ENCODE peak calls at places on chromosomes 2 and 18, in eight cellular contexts. P is fibroblast of lung, E is transverse colon, G is astrocyte of the cerebellum, W is ovary, Y is mesenchymal stem cell, T is HL-60, F is RWPE2. H is an unnamed sample.
A peak's percentile ranks its signal among the peaks of the same experiment; 100 is the strongest.

GRCh38 chr2:5111581-5111980 is 580.6 kb upstream of the SOX11 start:
- DNase-seq in T (no peak), W (no peak), F (no peak), Y (peak; percentile 7), E (no peak), G (no peak), P (no peak), H (no peak)

GRCh38 chr2:68487773-68488355 is 20.5 kb downstream of the APLF start:
- DNase-seq in W (no peak), G (no peak), P (peak; percentile 56), F (no peak), Y (peak; percentile 44), T (no peak), E (no peak), H (no peak)

GRCh38 chr18:63258749-63259580 is 60.6 kb downstream of the BCL2 start:
- DNase-seq in P (no peak), G (no peak), F (no peak), W (no peak), E (no peak), Y (no peak), T (no peak), H (no peak)

GRCh38 chr2:235216901-235217300 is 265.1 kb downstream of the SH3BP4 start:
- DNase-seq in T (no peak), W (no peak), E (no peak), Y (peak; percentile 6), F (no peak), P (no peak), G (no peak), H (no peak)

GRCh38 chr2:72037322-72037721 is 110.3 kb downstream of the CYP26B1 start:
- DNase-seq in P (no peak), F (peak; percentile 55), T (no peak), E (no peak), W (no peak), G (no peak), Y (no peak), H (no peak)

GRCh38 chr2:133338224-133338623 is 230.0 kb downstream of the NCKAP5 start:
- DNase-seq in G (no peak), F (no peak), E (no peak), Y (no peak), T (no peak), P (peak; percentile 9), W (no peak), H (no peak)

GRCh38 chr2:11798946-11799495 is 52.6 kb downstream of the LPIN1 start:
- DNase-seq in T (peak; percentile 14), W (no peak), Y (no peak), F (no peak), P (peak; percentile 80), E (no peak), G (no peak), H (no peak)

GRCh38 chr2:73054980-73055379 is 16.5 kb downstream of the SFXN5 start:
- DNase-seq in G (no peak), T (no peak), W (no peak), P (no peak), F (no peak), E (no peak), Y (no peak), H (no peak)

GRCh38 chr2:206095925-206096324 is 10.0 kb upstream of the INO80D start:
- DNase-seq in G (no peak), P (no peak), W (no peak), E (no peak), T (peak; percentile 81), F (no peak), Y (no peak), H (no peak)

GRCh38 chr2:73946666-73947065 is 20.0 kb downstream of the DGUOK start:
- DNase-seq in E (no peak), F (no peak), G (no peak), Y (no peak), P (no peak), T (no peak), W (no peak), H (no peak)

GRCh38 chr18:3852321-3852720 is 402.3 kb downstream of the TGIF1 start:
- DNase-seq in E (no peak), G (no peak), T (no peak), F (no peak), P (no peak), W (no peak), Y (no peak), H (no peak)

GRCh38 chr18:2805970-2806943 is 40.5 kb upstream of the EMILIN2 start:
- DNase-seq in T (no peak), E (no peak), Y (peak; percentile 61), F (no peak), W (no peak), G (peak; percentile 26), P (peak; percentile 66), H (peak; percentile 19)

GRCh38 chr2:205343103-205343502 is 339.2 kb upstream of the NRP2 start:
- DNase-seq in F (no peak), W (no peak), P (no peak), T (no peak), Y (no peak), E (no peak), G (no peak), H (no peak)

GRCh38 chr18:5975111-5975622 is 79.8 kb upstream of the TMEM200C start:
- DNase-seq in Y (peak; percentile 49), T (no peak), E (no peak), P (peak; percentile 77), F (no peak), G (peak; percentile 78), W (no peak), H (peak; percentile 38)

GRCh38 chr2:27407798-27408491 is 1.4 kb downstream of the PPM1G start:
- DNase-seq in P (peak; percentile 70), T (peak; percentile 21), G (peak; percentile 48), E (peak; percentile 25), F (no peak), Y (peak; percentile 65), W (no peak), H (no peak)

GRCh38 chr2:66897181-66897580 is 462.3 kb downstream of the MEIS1 start:
- DNase-seq in F (no peak), Y (no peak), T (no peak), P (peak; percentile 42), W (no peak), E (no peak), G (no peak), H (no peak)

GRCh38 chr2:219119422-219120043 is 41.1 kb downstream of the NHEJ1 start:
- DNase-seq in E (peak; percentile 81), P (peak; percentile 66), Y (peak; percentile 60), F (no peak), W (peak; percentile 30), G (peak; percentile 33), T (peak; percentile 60), H (no peak)

GRCh38 chr2:175698076-175698475 is 304.0 kb downstream of the LNPK start:
- DNase-seq in Y (no peak), E (no peak), G (no peak), F (no peak), W (no peak), P (no peak), T (no peak), H (no peak)

GRCh38 chr2:191653669-191654402 is 24.1 kb upstream of the NABP1 start:
- DNase-seq in G (no peak), T (no peak), F (no peak), W (no peak), E (no peak), P (no peak), Y (no peak), H (no peak)
- H3K4me3 ChIP-seq in G (no peak overlapping the region), T (no peak overlapping the region), F (no peak overlapping the region), W (no peak overlapping the region), E (no peak overlapping the region), P (no peak overlapping the region), Y (no peak overlapping the region), H (no peak overlapping the region)

GRCh38 chr18:70324897-70325296 is 36.1 kb downstream of the SOCS6 start:
- DNase-seq in P (no peak), Y (no peak), T (no peak), F (no peak), G (no peak), W (no peak), E (no peak), H (no peak)

GRCh38 chr18:70328169-70328568 is 39.3 kb downstream of the SOCS6 start:
- DNase-seq in Y (no peak), G (no peak), T (no peak), P (no peak), W (no peak), E (no peak), F (no peak), H (no peak)

GRCh38 chr18:70322928-70323327 is 34.1 kb downstream of the SOCS6 start:
- DNase-seq in F (no peak), Y (peak; percentile 33), W (no peak), T (no peak), G (peak; percentile 48), E (no peak), P (peak; percentile 74), H (no peak)

GRCh38 chr18:70329076-70329475 is 40.2 kb downstream of the SOCS6 start:
- DNase-seq in F (no peak), T (no peak), Y (no peak), W (no peak), E (no peak), P (no peak), G (no peak), H (no peak)

DNA sequence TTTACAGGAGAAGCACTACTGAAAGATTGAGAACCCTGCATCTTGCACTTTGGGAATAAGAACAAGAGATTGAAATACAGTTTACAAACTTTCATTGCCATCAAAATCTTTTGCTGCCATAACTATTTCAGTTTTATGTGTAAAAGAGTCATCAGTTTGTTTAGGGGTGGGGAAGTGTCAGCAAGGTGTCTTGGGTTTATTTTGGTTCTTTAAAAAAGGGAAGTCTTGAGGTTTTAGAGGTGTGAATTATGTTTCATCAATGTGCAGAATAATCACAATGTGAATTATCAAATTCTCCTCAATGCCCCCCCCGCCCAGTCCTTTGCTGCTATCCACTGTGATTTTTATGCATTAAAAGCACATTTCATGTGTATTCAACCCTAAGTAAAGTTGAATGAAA is 37.4 kb downstream of the SOCS6 start:
- DNase-seq in G (no peak), E (no peak), T (no peak), P (no peak), W (no peak), Y (no peak), F (no peak), H (no peak)
- H3K4me3 ChIP-seq in G (no peak overlapping the region), E (no peak overlapping the region), T (no peak overlapping the region), P (no peak overlapping the region), W (no peak overlapping the region), Y (no peak overlapping the region), F (no peak overlapping the region), H (no peak overlapping the region)

DNA sequence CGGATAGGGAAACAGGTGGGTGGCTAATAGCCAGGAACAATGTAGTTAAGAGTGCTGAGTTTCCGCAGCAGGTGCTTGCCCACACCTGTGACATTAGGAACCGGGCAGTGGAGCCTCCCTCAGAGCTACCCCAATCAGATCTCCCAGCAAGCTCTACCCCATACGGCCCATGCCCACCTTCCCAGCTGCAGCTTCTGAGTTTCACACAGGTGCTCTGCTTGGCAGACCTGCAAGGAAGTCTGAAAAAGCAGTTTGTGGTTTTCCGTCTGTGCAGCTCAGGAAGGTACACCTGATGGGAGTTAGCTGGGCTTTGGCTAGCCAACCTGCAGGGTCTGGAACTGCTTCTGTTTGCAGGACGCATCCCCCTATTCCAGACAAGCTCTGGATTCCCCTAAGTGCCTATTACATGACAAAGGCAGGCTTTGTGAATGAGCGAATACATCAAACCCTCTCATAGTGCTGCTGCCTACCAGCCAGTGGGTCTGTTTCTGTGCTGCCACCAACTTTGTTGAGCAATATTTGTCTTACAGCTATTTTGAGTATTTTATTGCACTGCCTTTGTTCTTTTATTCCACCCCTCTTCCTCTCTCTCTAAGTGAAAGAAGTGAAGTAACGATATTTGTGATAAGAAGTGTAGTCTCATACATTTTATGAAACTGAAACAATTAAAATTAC is 24.7 kb upstream of the CEP68 start:
- DNase-seq in E (peak; percentile 78), G (no peak), T (no peak), W (no peak), P (no peak), F (no peak), Y (no peak), H (no peak)
- H3K4me3 ChIP-seq in E (no peak overlapping the region), G (no peak overlapping the region), T (no peak overlapping the region), W (no peak overlapping the region), P (no peak overlapping the region), F (no peak overlapping the region), Y (no peak overlapping the region), H (no peak overlapping the region)

GRCh38 chr2:9753276-9753600 is 90.0 kb upstream of the TAF1B start:
- DNase-seq in G (peak; percentile 55), F (no peak), W (no peak), E (peak; percentile 52), Y (peak; percentile 85), P (peak; percentile 89), T (peak; percentile 22), H (peak; percentile 76)
- H3K4me3 ChIP-seq in G (no peak overlapping the region), F (peak overlapping the region; percentile 13), W (no peak overlapping the region), E (no peak overlapping the region), Y (peak overlapping the region; percentile 69), P (peak overlapping the region; percentile 38), T (no peak overlapping the region), H (peak overlapping the region; percentile 33)